ENCODE peak calls at places on chromosome 20, in six cellular contexts. W is HCT116, I is A549, J is testis, B is body of pancreas, Y is heart left ventricle. K is an unnamed sample.

GRCh38 chr20:56843817-56844216 is 214.7 kb downstream of the TFAP2C start:
- DNase-seq in J (no peak), W (peak), I (peak), Y (no peak), B (peak), K (no peak)

GRCh38 chr20:22106308-22106938 is 401.0 kb downstream of the PAX1 start:
- DNase-seq in W (no peak), J (peak), B (no peak), Y (no peak), I (peak), K (no peak)

GRCh38 chr20:59781236-59781635 is 152.2 kb downstream of the SYCP2 start:
- DNase-seq in Y (no peak), W (no peak), J (no peak), I (no peak), B (no peak), K (no peak)

GRCh38 chr20:3188823-3189413 is 15.6 kb downstream of the DDRGK1 start:
- DNase-seq in W (no peak), Y (no peak), I (no peak), J (no peak), B (no peak), K (no peak)

GRCh38 chr20:7770578-7770977 is 169.7 kb downstream of the HAO1 start:
- DNase-seq in B (no peak), Y (no peak), J (no peak), W (no peak), I (no peak), K (no peak)

GRCh38 chr20:35254448-35254999 is 23.4 kb downstream of the MMP24OS start:
- DNase-seq in J (no peak), W (no peak), I (no peak), Y (no peak), B (no peak), K (no peak)

GRCh38 chr20:35318502-35319157 is 26.4 kb upstream of the FAM83C start:
- DNase-seq in Y (no peak), W (peak), J (no peak), I (peak), B (peak), K (no peak)

GRCh38 chr20:57595041-57596030 is 24.9 kb downstream of the ZBP1 start:
- DNase-seq in I (no peak), W (no peak), B (no peak), Y (peak), J (no peak), K (no peak)

GRCh38 chr20:3786126-3786484 is 435 bp downstream of the CENPB start:
- DNase-seq in J (peak), Y (peak), W (no peak), B (peak), I (peak), K (no peak)

GRCh38 chr20:59735917-59736316 is 131.6 kb downstream of the PHACTR3 start:
- DNase-seq in I (no peak), B (peak), J (no peak), W (no peak), Y (no peak), K (no peak)

GRCh38 chr20:59424976-59425375 is 124.6 kb downstream of the EDN3 start:
- DNase-seq in J (no peak), B (no peak), W (no peak), Y (no peak), I (no peak), K (no peak)

GRCh38 chr20:64080013-64080812 is at the start of gene OPRL1:
- DNase-seq in Y (no peak), B (no peak), I (no peak), W (no peak), J (no peak), K (no peak)

GRCh38 chr20:634526-634925 is 18.5 kb downstream of the SRXN1 start:
- DNase-seq in W (no peak), I (no peak), Y (no peak), B (no peak), J (no peak), K (no peak)

GRCh38 chr20:52001999-52002666 is 189.4 kb downstream of the ZFP64 start:
- DNase-seq in I (peak), W (peak), Y (no peak), J (no peak), B (no peak), K (no peak)

GRCh38 chr20:37755665-37756064 is 61.8 kb downstream of the CTNNBL1 start:
- DNase-seq in B (no peak), J (peak), W (no peak), I (no peak), Y (peak), K (no peak)

GRCh38 chr20:44829688-44830087 is 19.3 kb upstream of the RIMS4 start:
- DNase-seq in W (no peak), I (no peak), B (no peak), Y (no peak), J (no peak), K (no peak)

GRCh38 chr20:11796041-11796440 is 121.7 kb upstream of the BTBD3 start:
- DNase-seq in Y (no peak), B (no peak), J (no peak), I (no peak), W (no peak), K (no peak)

GRCh38 chr20:1417273-1417672 is 24.4 kb upstream of the FKBP1A start:
- DNase-seq in I (no peak), W (peak), J (no peak), Y (no peak), B (no peak), K (no peak)

GRCh38 chr20:41078329-41078728 is 49.7 kb downstream of the TOP1 start:
- DNase-seq in W (no peak), Y (no peak), B (no peak), J (no peak), I (peak), K (no peak)

GRCh38 chr20:20338133-20338730 is 29.7 kb upstream of the INSM1 start:
- DNase-seq in I (no peak), W (no peak), B (no peak), Y (no peak), J (no peak), K (no peak)

GRCh38 chr20:37081717-37082289 is 14.0 kb downstream of the RBL1 start:
- DNase-seq in J (peak), I (no peak), B (no peak), W (no peak), Y (no peak), K (no peak)

GRCh38 chr20:14446446-14446845 is 109.0 kb upstream of the FLRT3 start:
- DNase-seq in W (no peak), B (no peak), J (no peak), I (no peak), Y (no peak), K (no peak)

GRCh38 chr20:1567392-1568165 is 10.1 kb upstream of the SIRPD start:
- DNase-seq in B (no peak), W (peak), I (peak), Y (no peak), J (no peak), K (no peak)

GRCh38 chr20:62696999-62697398 is 11.6 kb upstream of the NTSR1 start:
- DNase-seq in W (no peak), J (no peak), B (no peak), Y (no peak), I (no peak), K (no peak)
- TF ChIP-seq POLR2A in W (no peak), J (no peak), B (no peak), Y (no peak), I (no peak), K (no peak)

DNA sequence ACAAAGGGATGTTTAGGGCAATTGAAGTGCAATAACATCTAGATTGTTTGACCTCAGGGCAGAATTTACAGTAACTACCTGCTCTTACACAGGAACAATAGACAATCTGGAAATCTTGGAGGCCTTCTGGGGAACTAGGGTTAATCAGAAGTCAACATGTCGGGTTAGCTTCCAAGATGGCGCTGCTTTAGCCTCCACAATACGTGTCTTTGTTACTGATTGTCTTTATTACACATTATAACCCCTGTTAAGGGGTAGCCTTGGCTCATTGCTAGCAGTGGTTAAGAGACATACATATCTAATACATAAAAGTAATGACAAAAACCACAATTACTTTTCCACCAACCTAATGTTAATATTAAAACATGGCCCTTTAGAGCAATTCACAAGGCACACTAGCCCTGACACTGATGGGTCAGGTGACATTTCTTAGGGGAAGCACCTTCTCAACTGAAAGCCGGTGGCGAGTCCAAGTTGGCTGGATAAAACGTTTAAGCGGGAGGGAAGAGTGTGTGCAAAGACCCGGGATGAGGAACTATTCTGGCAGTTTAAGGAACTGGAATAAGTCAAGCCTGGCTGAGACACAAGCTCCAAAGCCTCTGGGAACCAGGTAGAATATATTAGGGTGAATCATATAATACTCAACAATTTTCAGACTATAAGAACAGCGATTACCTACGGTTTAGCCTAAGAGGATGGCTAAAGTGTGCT is 236.9 kb downstream of the BCAS1 start:
- DNase-seq in Y (no peak), J (no peak), W (no peak), I (no peak), B (no peak), K (no peak)
- H3K4me3 ChIP-seq in Y (no peak), J (no peak), W (no peak), I (no peak), B (no peak), K (no peak)

DNA sequence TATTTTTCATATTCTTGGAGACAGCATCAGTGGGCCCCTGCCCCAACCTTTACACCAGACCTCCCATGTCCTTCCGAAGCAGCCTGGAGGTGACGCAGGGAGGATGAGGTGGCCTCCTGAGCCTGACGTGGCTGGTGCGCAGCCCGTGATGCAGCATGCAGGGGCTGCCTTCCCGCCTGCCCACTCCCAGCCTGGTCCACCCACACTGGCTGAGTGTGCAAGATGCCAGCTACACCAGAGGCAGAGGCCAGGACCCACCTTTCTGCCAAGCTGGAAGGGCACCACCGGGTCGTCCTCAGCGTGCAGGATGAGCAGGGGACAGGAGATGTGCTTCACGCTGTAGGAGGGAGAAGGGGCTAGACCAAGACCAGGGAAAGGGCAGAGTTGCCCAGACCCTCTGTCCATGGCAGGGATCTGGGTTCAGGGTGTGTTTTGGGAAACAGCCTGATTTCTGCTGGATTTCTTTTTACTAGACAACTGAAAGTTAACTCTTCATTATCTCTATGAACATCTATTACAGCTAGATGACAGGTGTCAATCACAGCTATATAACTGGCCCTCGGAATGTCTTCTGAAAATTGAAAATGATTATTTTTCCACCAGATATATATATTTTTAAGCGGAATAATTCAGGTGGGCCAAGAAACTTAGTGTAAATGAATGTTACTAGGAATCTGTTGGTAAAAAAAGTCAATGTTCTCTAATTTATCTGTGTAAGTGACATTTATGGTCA is 55.6 kb downstream of the PYGB start:
- DNase-seq in J (no peak), B (no peak), Y (peak), I (no peak), W (no peak), K (no peak)
- TF ChIP-seq POLR2A in J (no peak), B (no peak), Y (no peak), I (no peak), W (no peak), K (no peak)

GRCh38 chr20:50151034-50151743 is 2.3 kb downstream of the PEDS1 start:
- DNase-seq in I (no peak), B (peak), Y (no peak), J (no peak), W (no peak), K (no peak)
- H3K4me3 ChIP-seq in I (no peak), B (no peak), Y (no peak), J (no peak), W (peak), K (peak)

K was measured in esophagus squamous epithelium.